ENCODE peak calls at places on chromosomes 11 and 22, in nine cellular contexts. Z, A, H, Y, S, P, L, M and R are unnamed samples.

GRCh38 chr22:28477556-28477955 is 202.1 kb downstream of the TTC28 start:
- DNase-seq in Z (no peak), A (no peak), H (no peak), Y (no peak), S (no peak), P (no peak), L (no peak), M (peak; percentile 81), R (no peak)

GRCh38 chr22:50481440-50482106 is at the start of gene ADM2:
- DNase-seq in Z (peak; percentile 49), A (no peak), H (no peak), Y (no peak), S (peak; percentile 37), P (no peak), L (peak; percentile 73), M (no peak), R (peak; percentile 72)

GRCh38 chr22:42433754-42434153 is 1.6 kb upstream of the NFAM1 start:
- DNase-seq in Z (no peak), A (no peak), H (no peak), Y (no peak), S (no peak), P (peak; percentile 72), L (no peak), M (peak; percentile 65), R (no peak)

GRCh38 chr11:70544774-70545625 is 146.7 kb downstream of the CTTN start:
- DNase-seq in Z (peak; percentile 20), A (no peak), H (peak; percentile 62), Y (no peak), S (no peak), P (no peak), L (peak; percentile 31), M (no peak), R (no peak)

GRCh38 chr11:116791813-116792143 is at the start of gene APOA5:
- DNase-seq in Z (no peak), A (no peak), H (no peak), Y (no peak), S (no peak), P (no peak), L (no peak), M (no peak), R (no peak)

GRCh38 chr11:36447947-36448346 is 62.1 kb downstream of the TRAF6 start:
- DNase-seq in Z (no peak), A (no peak), H (no peak), Y (no peak), S (no peak), P (no peak), L (no peak), M (peak; percentile 67), R (peak; percentile 93)

GRCh38 chr11:77109236-77110019 is 6.8 kb downstream of the OMP start:
- DNase-seq in Z (peak; percentile 54), A (peak; percentile 50), H (no peak), Y (no peak), S (no peak), P (no peak), L (no peak), M (no peak), R (no peak)

GRCh38 chr11:35146074-35146521 is 7.1 kb downstream of the CD44 start:
- DNase-seq in Z (no peak), A (no peak), H (no peak), Y (no peak), S (no peak), P (no peak), L (no peak), M (peak; percentile 87), R (peak; percentile 35)

GRCh38 chr11:76074178-76075112 is 131.9 kb downstream of the WNT11 start:
- DNase-seq in Z (peak; percentile 75), A (no peak), H (no peak), Y (no peak), S (no peak), P (no peak), L (no peak), M (no peak), R (no peak)

GRCh38 chr11:125086633-125087296 is 23.7 kb downstream of the SLC37A2 start:
- DNase-seq in Z (no peak), A (no peak), H (no peak), Y (no peak), S (no peak), P (no peak), L (no peak), M (no peak), R (no peak)

GRCh38 chr11:35852056-35852455 is 91.8 kb upstream of the LDLRAD3 start:
- DNase-seq in Z (no peak), A (peak; percentile 12), H (peak; percentile 40), Y (no peak), S (no peak), P (no peak), L (no peak), M (no peak), R (no peak)

GRCh38 chr22:27456696-27457503 is 344.7 kb downstream of the MN1 start:
- DNase-seq in Z (peak; percentile 90), A (no peak), H (no peak), Y (no peak), S (no peak), P (no peak), L (peak; percentile 62), M (peak; percentile 94), R (no peak)

GRCh38 chr22:39778055-39778454 is 115.5 kb downstream of the ENTHD1 start:
- DNase-seq in Z (no peak), A (no peak), H (no peak), Y (no peak), S (no peak), P (no peak), L (no peak), M (no peak), R (no peak)

GRCh38 chr22:50306753-50307749 is at the start of gene PLXNB2:
- DNase-seq in Z (peak; percentile 86), A (peak; percentile 60), H (peak; percentile 82), Y (no peak), S (peak; percentile 64), P (peak; percentile 50), L (peak; percentile 92), M (peak; percentile 65), R (peak; percentile 86)

GRCh38 chr11:12134239-12134590 is 23.8 kb downstream of the MICAL2 start:
- DNase-seq in Z (no peak), A (no peak), H (no peak), Y (no peak), S (no peak), P (no peak), L (no peak), M (no peak), R (no peak)

GRCh38 chr22:36337365-36338130 is 50.2 kb downstream of the MYH9 start:
- DNase-seq in Z (no peak), A (no peak), H (no peak), Y (no peak), S (no peak), P (no peak), L (no peak), M (no peak), R (no peak)

GRCh38 chr11:7968686-7969085 is 3.4 kb upstream of the NLRP10 start:
- DNase-seq in Z (peak; percentile 57), A (no peak), H (no peak), Y (no peak), S (no peak), P (no peak), L (no peak), M (no peak), R (no peak)

GRCh38 chr11:113377606-113378005 is 10.0 kb upstream of the ANKK1 start:
- DNase-seq in Z (peak; percentile 50), A (no peak), H (no peak), Y (no peak), S (no peak), P (no peak), L (no peak), M (peak; percentile 13), R (no peak)

GRCh38 chr11:125005491-125005890 is 51.5 kb downstream of the CCDC15 start:
- DNase-seq in Z (no peak), A (no peak), H (no peak), Y (no peak), S (no peak), P (no peak), L (no peak), M (no peak), R (no peak)

DNA sequence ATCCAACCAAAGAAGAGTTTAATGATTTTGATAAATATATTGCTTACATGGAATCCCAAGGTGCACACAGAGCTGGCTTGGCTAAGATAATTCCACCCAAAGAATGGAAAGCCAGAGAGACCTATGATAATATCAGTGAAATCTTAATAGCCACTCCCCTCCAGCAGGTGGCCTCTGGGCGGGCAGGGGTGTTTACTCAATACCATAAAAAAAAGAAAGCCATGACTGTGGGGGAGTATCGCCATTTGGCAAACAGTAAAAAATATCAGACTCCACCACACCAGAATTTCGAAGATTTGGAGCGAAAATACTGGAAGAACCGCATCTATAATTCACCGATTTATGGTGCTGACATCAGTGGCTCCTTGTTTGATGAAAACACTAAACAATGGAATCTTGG is 23.9 kb downstream of the KDM4D start:
- DNase-seq in Z (no peak), A (no peak), H (no peak), Y (no peak), S (no peak), P (no peak), L (no peak), M (no peak), R (no peak)
- TF ChIP-seq CTCF in Z (no peak), A (no peak), H (no peak), Y (no peak), S (peak; percentile 39), P (no peak), L (no peak), M (no peak), R (no peak)

DNA sequence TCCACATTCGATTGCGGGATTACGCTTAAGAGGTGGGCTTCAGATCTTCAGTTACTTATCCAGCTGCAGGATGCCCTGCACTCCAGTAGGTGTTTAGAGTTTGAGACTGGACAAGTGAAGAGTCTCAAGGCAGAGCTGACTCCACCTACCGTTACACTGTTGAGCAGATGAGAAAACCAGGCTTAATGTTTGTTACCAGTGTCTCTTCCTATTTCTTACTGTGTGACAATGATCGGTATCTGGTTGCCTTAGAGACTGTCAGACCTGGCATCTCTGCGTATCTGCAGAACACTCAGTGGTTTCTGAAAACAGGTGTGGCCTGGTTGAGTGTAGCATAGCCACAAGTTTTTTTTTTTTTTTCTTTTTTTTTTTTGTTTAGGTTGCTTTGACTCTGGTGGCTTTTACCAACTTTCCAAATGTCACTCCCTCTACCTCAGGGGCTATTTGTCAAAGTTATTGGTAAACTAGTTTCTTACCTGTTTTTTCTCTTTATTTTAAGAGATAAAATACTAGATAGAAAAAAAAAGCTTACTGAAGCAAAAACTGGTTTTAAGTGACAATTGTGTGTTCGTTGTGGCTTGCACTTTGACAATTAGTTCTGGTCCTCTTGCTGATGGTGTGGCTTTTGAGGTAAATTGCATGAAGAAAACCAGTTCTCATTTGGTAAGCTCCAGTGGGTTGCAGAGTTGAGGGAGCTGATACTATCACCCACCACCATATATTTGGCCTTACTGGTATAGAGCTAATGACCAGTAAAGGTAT is 284.8 kb downstream of the ETS1 start:
- DNase-seq in Z (no peak), A (no peak), H (no peak), Y (no peak), S (no peak), P (no peak), L (no peak), M (peak; percentile 51), R (no peak)
- TF ChIP-seq CTCF in Z (no peak), A (no peak), H (no peak), Y (no peak), S (no peak), P (no peak), L (no peak), M (no peak), R (no peak)

GRCh38 chr11:102914238-102915043 is 39.7 kb upstream of the MMP12 start:
- DNase-seq in Z (peak; percentile 60), A (peak; percentile 27), H (no peak), Y (no peak), S (no peak), P (no peak), L (peak; percentile 58), M (peak; percentile 28), R (peak; percentile 27)
- TF ChIP-seq CTCF in Z (peak; percentile 91), A (peak; percentile 37), H (peak; percentile 52), Y (peak; percentile 32), S (peak; percentile 68), P (no peak), L (peak; percentile 77), M (peak; percentile 74), R (peak; percentile 45)

GRCh38 chr11:66311470-66311964 is 5.3 kb downstream of the CD248 start:
- DNase-seq in Z (no peak), A (no peak), H (no peak), Y (no peak), S (no peak), P (no peak), L (no peak), M (no peak), R (no peak)
- TF ChIP-seq CTCF in Z (no peak), A (peak; percentile 91), H (no peak), Y (peak; percentile 78), S (no peak), P (no peak), L (no peak), M (peak; percentile 82), R (no peak)